ENCODE peak calls at places on chromosomes 12 and 14, in nine cellular contexts. One of them, this sample, is unnamed.

GRCh38 chr14:95062220-95062619 is 95.1 kb downstream of the DICER1 start:
- DNase-seq in pons: no peak
- DNase-seq in WTC11: no peak
- DNase-seq in midbrain: no peak
- DNase-seq in esophagus muscularis mucosa: no peak
- DNase-seq in fibroblast of villous mesenchyme: no peak
- DNase-seq in CD8-positive, alpha-beta T cell: no peak
- DNase-seq in activated CD4-positive, alpha-beta T cell treated with anti-CD3 and anti-CD28 coated beads, Interleukin-2, amount 10 ng/mL, durations not matched to agents 7 days and 5 days: no peak
- DNase-seq in A172: no peak
- DNase-seq in this sample: no peak

GRCh38 chr14:51546603-51547258 is 105.0 kb upstream of the FRMD6 start:
- DNase-seq in fibroblast of villous mesenchyme: no peak
- DNase-seq in midbrain: no peak
- DNase-seq in WTC11: no peak
- DNase-seq in A172: no peak
- DNase-seq in esophagus muscularis mucosa: no peak
- DNase-seq in CD8-positive, alpha-beta T cell: no peak
- DNase-seq in pons: no peak
- DNase-seq in activated CD4-positive, alpha-beta T cell treated with anti-CD3 and anti-CD28 coated beads, Interleukin-2, amount 10 ng/mL, durations not matched to agents 7 days and 5 days: no peak
- DNase-seq in this sample: no peak

GRCh38 chr12:124498178-124498869 is 69.1 kb downstream of the NCOR2 start:
- DNase-seq in midbrain: no peak
- DNase-seq in fibroblast of villous mesenchyme: peak; percentile 94
- DNase-seq in CD8-positive, alpha-beta T cell: no peak
- DNase-seq in WTC11: no peak
- DNase-seq in pons: no peak
- DNase-seq in A172: no peak
- DNase-seq in esophagus muscularis mucosa: no peak
- DNase-seq in activated CD4-positive, alpha-beta T cell treated with anti-CD3 and anti-CD28 coated beads, Interleukin-2, amount 10 ng/mL, durations not matched to agents 7 days and 5 days: no peak
- DNase-seq in this sample: peak; percentile 81

GRCh38 chr14:24741871-24742270 is 107.9 kb upstream of the GZMB start:
- DNase-seq in pons: no peak
- DNase-seq in WTC11: no peak
- DNase-seq in A172: peak; percentile 8
- DNase-seq in esophagus muscularis mucosa: no peak
- DNase-seq in activated CD4-positive, alpha-beta T cell treated with anti-CD3 and anti-CD28 coated beads, Interleukin-2, amount 10 ng/mL, durations not matched to agents 7 days and 5 days: no peak
- DNase-seq in midbrain: no peak
- DNase-seq in fibroblast of villous mesenchyme: peak; percentile 10
- DNase-seq in CD8-positive, alpha-beta T cell: no peak
- DNase-seq in this sample: no peak

GRCh38 chr12:14828896-14829295 is 14.4 kb downstream of the ART4 start:
- DNase-seq in pons: peak; percentile 60
- DNase-seq in CD8-positive, alpha-beta T cell: no peak
- DNase-seq in activated CD4-positive, alpha-beta T cell treated with anti-CD3 and anti-CD28 coated beads, Interleukin-2, amount 10 ng/mL, durations not matched to agents 7 days and 5 days: no peak
- DNase-seq in fibroblast of villous mesenchyme: peak; percentile 27
- DNase-seq in esophagus muscularis mucosa: no peak
- DNase-seq in midbrain: no peak
- DNase-seq in A172: no peak
- DNase-seq in WTC11: no peak
- DNase-seq in this sample: peak; percentile 7

GRCh38 chr12:57898308-57898970 is 42.9 kb upstream of the ATP23 start:
- DNase-seq in CD8-positive, alpha-beta T cell: no peak
- DNase-seq in WTC11: no peak
- DNase-seq in activated CD4-positive, alpha-beta T cell treated with anti-CD3 and anti-CD28 coated beads, Interleukin-2, amount 10 ng/mL, durations not matched to agents 7 days and 5 days: peak; percentile 28
- DNase-seq in fibroblast of villous mesenchyme: peak; percentile 24
- DNase-seq in A172: no peak
- DNase-seq in esophagus muscularis mucosa: no peak
- DNase-seq in pons: no peak
- DNase-seq in midbrain: no peak
- DNase-seq in this sample: no peak

GRCh38 chr14:75879031-75879430 is 102.8 kb downstream of the TGFB3 start:
- DNase-seq in WTC11: no peak
- DNase-seq in esophagus muscularis mucosa: no peak
- DNase-seq in midbrain: no peak
- DNase-seq in A172: no peak
- DNase-seq in pons: no peak
- DNase-seq in activated CD4-positive, alpha-beta T cell treated with anti-CD3 and anti-CD28 coated beads, Interleukin-2, amount 10 ng/mL, durations not matched to agents 7 days and 5 days: no peak
- DNase-seq in CD8-positive, alpha-beta T cell: no peak
- DNase-seq in fibroblast of villous mesenchyme: peak; percentile 96
- DNase-seq in this sample: no peak

GRCh38 chr12:2341051-2341751 is 288.4 kb downstream of the CACNA1C start:
- DNase-seq in pons: no peak
- DNase-seq in WTC11: no peak
- DNase-seq in esophagus muscularis mucosa: no peak
- DNase-seq in activated CD4-positive, alpha-beta T cell treated with anti-CD3 and anti-CD28 coated beads, Interleukin-2, amount 10 ng/mL, durations not matched to agents 7 days and 5 days: no peak
- DNase-seq in A172: no peak
- DNase-seq in midbrain: no peak
- DNase-seq in fibroblast of villous mesenchyme: no peak
- DNase-seq in CD8-positive, alpha-beta T cell: no peak
- DNase-seq in this sample: no peak

GRCh38 chr12:98002887-98003493 is 512.4 kb upstream of the TMPO start:
- DNase-seq in pons: peak; percentile 27
- DNase-seq in activated CD4-positive, alpha-beta T cell treated with anti-CD3 and anti-CD28 coated beads, Interleukin-2, amount 10 ng/mL, durations not matched to agents 7 days and 5 days: peak; percentile 26
- DNase-seq in esophagus muscularis mucosa: no peak
- DNase-seq in WTC11: peak; percentile 69
- DNase-seq in CD8-positive, alpha-beta T cell: no peak
- DNase-seq in A172: peak; percentile 37
- DNase-seq in fibroblast of villous mesenchyme: peak; percentile 44
- DNase-seq in midbrain: peak; percentile 24
- DNase-seq in this sample: peak; percentile 14

GRCh38 chr14:46053221-46053620 is 598.4 kb downstream of the RPL10L start:
- DNase-seq in WTC11: no peak
- DNase-seq in activated CD4-positive, alpha-beta T cell treated with anti-CD3 and anti-CD28 coated beads, Interleukin-2, amount 10 ng/mL, durations not matched to agents 7 days and 5 days: no peak
- DNase-seq in pons: no peak
- DNase-seq in fibroblast of villous mesenchyme: peak; percentile 3
- DNase-seq in midbrain: no peak
- DNase-seq in CD8-positive, alpha-beta T cell: no peak
- DNase-seq in A172: peak; percentile 5
- DNase-seq in esophagus muscularis mucosa: no peak
- DNase-seq in this sample: no peak

This sample was measured in MG63.